ENCODE peak calls at places on chromosomes 2 and 18, in five cellular contexts. I is T-helper 1 cell, G is dermis blood vessel endothelial cell, R is heart left ventricle, T is NCI-H345. F is an unnamed sample.

GRCh38 chr2:39649491-39649890 is 16.2 kb upstream of the TMEM178A start:
- DNase-seq in R (no peak), I (no peak), T (no peak), G (no peak), F (no peak)

GRCh38 chr2:185970148-185970852 is 231.7 kb downstream of the FSIP2 start:
- DNase-seq in I (no peak), T (no peak), R (no peak), G (no peak), F (no peak)

GRCh38 chr18:57803119-57803969 is at the start of gene ATP8B1:
- DNase-seq in R (peak; percentile 84), I (no peak), T (peak; percentile 71), G (peak; percentile 87), F (peak; percentile 45)

GRCh38 chr18:23718731-23719130 is 29.5 kb downstream of the LAMA3 start:
- DNase-seq in I (no peak), T (no peak), G (no peak), R (no peak), F (no peak)

GRCh38 chr2:23599691-23600090 is 214.7 kb downstream of the KLHL29 start:
- DNase-seq in I (no peak), G (no peak), R (no peak), T (peak; percentile 86), F (no peak)

GRCh38 chr2:6927186-6927585 is 10.0 kb downstream of the RNF144A start:
- DNase-seq in T (no peak), G (no peak), R (no peak), I (no peak), F (no peak)

GRCh38 chr2:27960237-27960912 is 69.8 kb downstream of the BABAM2 start:
- DNase-seq in T (no peak), R (no peak), G (peak; percentile 46), I (no peak), F (no peak)

GRCh38 chr2:183284606-183285005 is 160.4 kb downstream of the NUP35 start:
- DNase-seq in R (no peak), G (no peak), T (no peak), I (no peak), F (no peak)

GRCh38 chr2:25123682-25124081 is 44.7 kb downstream of the POMC start:
- DNase-seq in T (no peak), I (no peak), R (no peak), G (peak; percentile 17), F (no peak)

F was measured in gastrocnemius medialis.